ENCODE peak calls at places on chromosomes 12 and 14, in eight cellular contexts. One of them, this sample, is unnamed.

GRCh38 chr14:101412741-101413140 is 148.6 kb upstream of the DIO3 start:
- DNase-seq in head of caudate nucleus: no peak
- DNase-seq in ACHN: no peak
- DNase-seq in mucosa of descending colon: no peak
- DNase-seq in B cell: no peak
- DNase-seq in stimulated activated CD4-positive, alpha-beta T cell treated with anti-CD3 and anti-CD28 coated beads, Interleukin-2, amount 100 ng/mL, for 48 hours: no peak
- DNase-seq in NCI-H2171: no peak
- DNase-seq in H7: no peak
- DNase-seq in this sample: no peak

GRCh38 chr12:108854055-108854452 is 3.3 kb downstream of the SSH1 start:
- DNase-seq in head of caudate nucleus: no peak
- DNase-seq in ACHN: peak
- DNase-seq in mucosa of descending colon: no peak
- DNase-seq in B cell: no peak
- DNase-seq in stimulated activated CD4-positive, alpha-beta T cell treated with anti-CD3 and anti-CD28 coated beads, Interleukin-2, amount 100 ng/mL, for 48 hours: no peak
- DNase-seq in NCI-H2171: no peak
- DNase-seq in H7: peak
- DNase-seq in this sample: no peak

GRCh38 chr12:52191841-52192791 is at the start of gene KRT80:
- DNase-seq in head of caudate nucleus: peak
- DNase-seq in ACHN: peak
- DNase-seq in mucosa of descending colon: peak
- DNase-seq in B cell: no peak
- DNase-seq in stimulated activated CD4-positive, alpha-beta T cell treated with anti-CD3 and anti-CD28 coated beads, Interleukin-2, amount 100 ng/mL, for 48 hours: no peak
- DNase-seq in NCI-H2171: peak
- DNase-seq in H7: peak
- DNase-seq in this sample: no peak

GRCh38 chr12:123099556-123100192 is 51.2 kb downstream of the PITPNM2 start:
- DNase-seq in head of caudate nucleus: no peak
- DNase-seq in ACHN: no peak
- DNase-seq in mucosa of descending colon: no peak
- DNase-seq in B cell: no peak
- DNase-seq in stimulated activated CD4-positive, alpha-beta T cell treated with anti-CD3 and anti-CD28 coated beads, Interleukin-2, amount 100 ng/mL, for 48 hours: no peak
- DNase-seq in NCI-H2171: peak
- DNase-seq in H7: no peak
- DNase-seq in this sample: no peak

GRCh38 chr12:3631272-3631637 is 121.7 kb downstream of the CRACR2A start:
- DNase-seq in head of caudate nucleus: no peak
- DNase-seq in ACHN: no peak
- DNase-seq in mucosa of descending colon: no peak
- DNase-seq in B cell: no peak
- DNase-seq in stimulated activated CD4-positive, alpha-beta T cell treated with anti-CD3 and anti-CD28 coated beads, Interleukin-2, amount 100 ng/mL, for 48 hours: no peak
- DNase-seq in NCI-H2171: no peak
- DNase-seq in H7: no peak
- DNase-seq in this sample: no peak

GRCh38 chr14:39581474-39581873 is 149.2 kb upstream of the FBXO33 start:
- DNase-seq in head of caudate nucleus: no peak
- DNase-seq in ACHN: no peak
- DNase-seq in mucosa of descending colon: no peak
- DNase-seq in B cell: no peak
- DNase-seq in stimulated activated CD4-positive, alpha-beta T cell treated with anti-CD3 and anti-CD28 coated beads, Interleukin-2, amount 100 ng/mL, for 48 hours: no peak
- DNase-seq in NCI-H2171: no peak
- DNase-seq in H7: no peak
- DNase-seq in this sample: no peak

GRCh38 chr12:70383484-70383883 is 17.4 kb downstream of the KCNMB4 start:
- DNase-seq in head of caudate nucleus: no peak
- DNase-seq in ACHN: no peak
- DNase-seq in mucosa of descending colon: no peak
- DNase-seq in B cell: no peak
- DNase-seq in stimulated activated CD4-positive, alpha-beta T cell treated with anti-CD3 and anti-CD28 coated beads, Interleukin-2, amount 100 ng/mL, for 48 hours: no peak
- DNase-seq in NCI-H2171: no peak
- DNase-seq in H7: no peak
- DNase-seq in this sample: no peak

GRCh38 chr12:110199360-110200123 is 75.4 kb downstream of the IFT81 start:
- DNase-seq in head of caudate nucleus: no peak
- DNase-seq in ACHN: peak
- DNase-seq in mucosa of descending colon: no peak
- DNase-seq in B cell: no peak
- DNase-seq in stimulated activated CD4-positive, alpha-beta T cell treated with anti-CD3 and anti-CD28 coated beads, Interleukin-2, amount 100 ng/mL, for 48 hours: no peak
- DNase-seq in NCI-H2171: no peak
- DNase-seq in H7: peak
- DNase-seq in this sample: no peak

GRCh38 chr14:81390706-81391105 is 9.4 kb downstream of the STON2 start:
- DNase-seq in head of caudate nucleus: no peak
- DNase-seq in ACHN: no peak
- DNase-seq in mucosa of descending colon: no peak
- DNase-seq in B cell: no peak
- DNase-seq in stimulated activated CD4-positive, alpha-beta T cell treated with anti-CD3 and anti-CD28 coated beads, Interleukin-2, amount 100 ng/mL, for 48 hours: no peak
- DNase-seq in NCI-H2171: no peak
- DNase-seq in H7: no peak
- DNase-seq in this sample: no peak

GRCh38 chr12:12723681-12724420 is 6.7 kb downstream of the CDKN1B start:
- DNase-seq in head of caudate nucleus: peak
- DNase-seq in ACHN: peak
- DNase-seq in mucosa of descending colon: peak
- DNase-seq in B cell: peak
- DNase-seq in stimulated activated CD4-positive, alpha-beta T cell treated with anti-CD3 and anti-CD28 coated beads, Interleukin-2, amount 100 ng/mL, for 48 hours: peak
- DNase-seq in NCI-H2171: no peak
- DNase-seq in H7: peak
- DNase-seq in this sample: peak

GRCh38 chr12:96223411-96224218 is 29.4 kb downstream of the ELK3 start:
- DNase-seq in head of caudate nucleus: no peak
- DNase-seq in ACHN: no peak
- DNase-seq in mucosa of descending colon: no peak
- DNase-seq in B cell: no peak
- DNase-seq in stimulated activated CD4-positive, alpha-beta T cell treated with anti-CD3 and anti-CD28 coated beads, Interleukin-2, amount 100 ng/mL, for 48 hours: no peak
- DNase-seq in NCI-H2171: no peak
- DNase-seq in H7: no peak
- DNase-seq in this sample: peak

GRCh38 chr12:52847335-52848102 is 1.3 kb downstream of the KRT78 start:
- DNase-seq in head of caudate nucleus: no peak
- DNase-seq in ACHN: peak
- DNase-seq in mucosa of descending colon: no peak
- DNase-seq in B cell: no peak
- DNase-seq in stimulated activated CD4-positive, alpha-beta T cell treated with anti-CD3 and anti-CD28 coated beads, Interleukin-2, amount 100 ng/mL, for 48 hours: no peak
- DNase-seq in NCI-H2171: no peak
- DNase-seq in H7: no peak
- DNase-seq in this sample: no peak

GRCh38 chr12:68252077-68252476 is 1.3 kb downstream of the IL22 start:
- DNase-seq in head of caudate nucleus: no peak
- DNase-seq in ACHN: no peak
- DNase-seq in mucosa of descending colon: no peak
- DNase-seq in B cell: no peak
- DNase-seq in stimulated activated CD4-positive, alpha-beta T cell treated with anti-CD3 and anti-CD28 coated beads, Interleukin-2, amount 100 ng/mL, for 48 hours: no peak
- DNase-seq in NCI-H2171: no peak
- DNase-seq in H7: no peak
- DNase-seq in this sample: no peak

GRCh38 chr12:12503384-12504078 is 59.1 kb downstream of the DUSP16 start:
- DNase-seq in head of caudate nucleus: no peak
- DNase-seq in ACHN: no peak
- DNase-seq in mucosa of descending colon: peak
- DNase-seq in B cell: no peak
- DNase-seq in stimulated activated CD4-positive, alpha-beta T cell treated with anti-CD3 and anti-CD28 coated beads, Interleukin-2, amount 100 ng/mL, for 48 hours: no peak
- DNase-seq in NCI-H2171: no peak
- DNase-seq in H7: peak
- DNase-seq in this sample: no peak

GRCh38 chr12:54357802-54358619 is 6.3 kb downstream of the GPR84 start:
- DNase-seq in head of caudate nucleus: no peak
- DNase-seq in ACHN: peak
- DNase-seq in mucosa of descending colon: no peak
- DNase-seq in B cell: no peak
- DNase-seq in stimulated activated CD4-positive, alpha-beta T cell treated with anti-CD3 and anti-CD28 coated beads, Interleukin-2, amount 100 ng/mL, for 48 hours: no peak
- DNase-seq in NCI-H2171: no peak
- DNase-seq in H7: peak
- DNase-seq in this sample: peak

GRCh38 chr14:28297559-28297958 is 469.0 kb upstream of the FOXG1 start:
- DNase-seq in head of caudate nucleus: no peak
- DNase-seq in ACHN: no peak
- DNase-seq in mucosa of descending colon: no peak
- DNase-seq in B cell: no peak
- DNase-seq in stimulated activated CD4-positive, alpha-beta T cell treated with anti-CD3 and anti-CD28 coated beads, Interleukin-2, amount 100 ng/mL, for 48 hours: no peak
- DNase-seq in NCI-H2171: no peak
- DNase-seq in H7: no peak
- DNase-seq in this sample: no peak

GRCh38 chr12:3686463-3686862 is 66.4 kb downstream of the CRACR2A start:
- DNase-seq in head of caudate nucleus: no peak
- DNase-seq in ACHN: no peak
- DNase-seq in mucosa of descending colon: no peak
- DNase-seq in B cell: no peak
- DNase-seq in stimulated activated CD4-positive, alpha-beta T cell treated with anti-CD3 and anti-CD28 coated beads, Interleukin-2, amount 100 ng/mL, for 48 hours: no peak
- DNase-seq in NCI-H2171: no peak
- DNase-seq in H7: no peak
- DNase-seq in this sample: no peak

GRCh38 chr12:67358686-67359374 is 89.7 kb downstream of the CAND1 start:
- DNase-seq in head of caudate nucleus: no peak
- DNase-seq in ACHN: no peak
- DNase-seq in mucosa of descending colon: no peak
- DNase-seq in B cell: no peak
- DNase-seq in stimulated activated CD4-positive, alpha-beta T cell treated with anti-CD3 and anti-CD28 coated beads, Interleukin-2, amount 100 ng/mL, for 48 hours: no peak
- DNase-seq in NCI-H2171: peak
- DNase-seq in H7: no peak
- DNase-seq in this sample: no peak

GRCh38 chr12:124744659-124745467 is 118.8 kb downstream of the SCARB1 start:
- DNase-seq in head of caudate nucleus: no peak
- DNase-seq in ACHN: peak
- DNase-seq in mucosa of descending colon: no peak
- DNase-seq in B cell: no peak
- DNase-seq in stimulated activated CD4-positive, alpha-beta T cell treated with anti-CD3 and anti-CD28 coated beads, Interleukin-2, amount 100 ng/mL, for 48 hours: no peak
- DNase-seq in NCI-H2171: peak
- DNase-seq in H7: peak
- DNase-seq in this sample: peak

GRCh38 chr12:121443911-121444841 is 44.3 kb downstream of the RNF34 start:
- DNase-seq in head of caudate nucleus: peak
- DNase-seq in ACHN: no peak
- DNase-seq in mucosa of descending colon: peak
- DNase-seq in B cell: no peak
- DNase-seq in stimulated activated CD4-positive, alpha-beta T cell treated with anti-CD3 and anti-CD28 coated beads, Interleukin-2, amount 100 ng/mL, for 48 hours: no peak
- DNase-seq in NCI-H2171: no peak
- DNase-seq in H7: no peak
- DNase-seq in this sample: peak

GRCh38 chr12:105369014-105369413 is 38.5 kb downstream of the C12orf75 start:
- DNase-seq in head of caudate nucleus: no peak
- DNase-seq in ACHN: no peak
- DNase-seq in mucosa of descending colon: peak
- DNase-seq in B cell: no peak
- DNase-seq in stimulated activated CD4-positive, alpha-beta T cell treated with anti-CD3 and anti-CD28 coated beads, Interleukin-2, amount 100 ng/mL, for 48 hours: no peak
- DNase-seq in NCI-H2171: no peak
- DNase-seq in H7: no peak
- DNase-seq in this sample: no peak

GRCh38 chr12:116922194-116922897 is 11.6 kb downstream of the FBXW8 start:
- DNase-seq in head of caudate nucleus: no peak
- DNase-seq in ACHN: no peak
- DNase-seq in mucosa of descending colon: no peak
- DNase-seq in B cell: no peak
- DNase-seq in stimulated activated CD4-positive, alpha-beta T cell treated with anti-CD3 and anti-CD28 coated beads, Interleukin-2, amount 100 ng/mL, for 48 hours: no peak
- DNase-seq in NCI-H2171: peak
- DNase-seq in H7: no peak
- DNase-seq in this sample: peak

GRCh38 chr14:70188292-70188607 is 501 bp downstream of the SLC8A3 start:
- DNase-seq in head of caudate nucleus: no peak
- DNase-seq in ACHN: no peak
- DNase-seq in mucosa of descending colon: no peak
- DNase-seq in B cell: peak
- DNase-seq in stimulated activated CD4-positive, alpha-beta T cell treated with anti-CD3 and anti-CD28 coated beads, Interleukin-2, amount 100 ng/mL, for 48 hours: no peak
- DNase-seq in NCI-H2171: no peak
- DNase-seq in H7: no peak
- DNase-seq in this sample: no peak

GRCh38 chr14:81446279-81447007 is 46.3 kb upstream of the STON2 start:
- DNase-seq in head of caudate nucleus: no peak
- DNase-seq in ACHN: no peak
- DNase-seq in mucosa of descending colon: no peak
- DNase-seq in B cell: no peak
- DNase-seq in stimulated activated CD4-positive, alpha-beta T cell treated with anti-CD3 and anti-CD28 coated beads, Interleukin-2, amount 100 ng/mL, for 48 hours: no peak
- DNase-seq in NCI-H2171: no peak
- DNase-seq in H7: no peak
- DNase-seq in this sample: no peak

GRCh38 chr14:23430733-23431105 is 4.7 kb downstream of the MYH7 start:
- DNase-seq in head of caudate nucleus: peak
- DNase-seq in ACHN: peak
- DNase-seq in mucosa of descending colon: no peak
- DNase-seq in B cell: no peak
- DNase-seq in stimulated activated CD4-positive, alpha-beta T cell treated with anti-CD3 and anti-CD28 coated beads, Interleukin-2, amount 100 ng/mL, for 48 hours: no peak
- DNase-seq in NCI-H2171: no peak
- DNase-seq in H7: peak
- DNase-seq in this sample: no peak

GRCh38 chr12:80938397-80938796 is 663 bp upstream of the LIN7A start:
- DNase-seq in head of caudate nucleus: no peak
- DNase-seq in ACHN: no peak
- DNase-seq in mucosa of descending colon: no peak
- DNase-seq in B cell: no peak
- DNase-seq in stimulated activated CD4-positive, alpha-beta T cell treated with anti-CD3 and anti-CD28 coated beads, Interleukin-2, amount 100 ng/mL, for 48 hours: no peak
- DNase-seq in NCI-H2171: no peak
- DNase-seq in H7: no peak
- DNase-seq in this sample: no peak